ENCODE peak calls at places on chromosomes 11 and 22, in six cellular contexts. I is effector memory CD8-positive, alpha-beta T cell; U is activated naive CD8-positive, alpha-beta T cell treated with anti-CD3 and anti-CD28 coated beads for 36 hours; P is RPMI7951; B is activated naive CD4-positive, alpha-beta T cell; G is mesothelial cell of epicardium. X is an unnamed sample.

GRCh38 chr11:130527648-130528300 is 79.3 kb downstream of the ADAMTS15 start:
- DNase-seq in I (no peak), U (no peak), P (peak; percentile 87), B (no peak), G (no peak), X (peak; percentile 62)

GRCh38 chr11:114257621-114258558 is 38.3 kb upstream of the NNMT start:
- DNase-seq in I (no peak), U (no peak), P (no peak), B (no peak), G (no peak), X (peak; percentile 31)

GRCh38 chr11:45083544-45084087 is 62.8 kb upstream of the PRDM11 start:
- DNase-seq in I (no peak), U (no peak), P (no peak), B (no peak), G (no peak), X (peak; percentile 84)

GRCh38 chr11:108525161-108525560 is 27.0 kb upstream of the POGLUT3 start:
- DNase-seq in I (no peak), U (no peak), P (no peak), B (no peak), G (no peak), X (no peak)

GRCh38 chr11:3162410-3163240 is 2.5 kb downstream of the OSBPL5 start:
- DNase-seq in I (no peak), U (no peak), P (no peak), B (no peak), G (peak; percentile 12), X (no peak)

GRCh38 chr11:69234740-69235710 is 58.9 kb upstream of the MYEOV start:
- DNase-seq in I (no peak), U (no peak), P (no peak), B (no peak), G (no peak), X (peak; percentile 21)

GRCh38 chr22:49623715-49624114 is 204.0 kb downstream of the BRD1 start:
- DNase-seq in I (no peak), U (no peak), P (no peak), B (no peak), G (no peak), X (no peak)

GRCh38 chr11:64313491-64314145 is 3.7 kb downstream of the TRMT112 start:
- DNase-seq in I (no peak), U (no peak), P (no peak), B (no peak), G (no peak), X (no peak)

GRCh38 chr11:38163526-38163925 is 1565.5 kb upstream of the RAG2 start:
- DNase-seq in I (no peak), U (no peak), P (no peak), B (no peak), G (no peak), X (no peak)

GRCh38 chr22:37484115-37485005 is 1.8 kb downstream of the MFNG start:
- DNase-seq in I (peak; percentile 62), U (peak; percentile 84), P (no peak), B (peak; percentile 39), G (no peak), X (no peak)